ENCODE peak calls at places on chromosomes 4 and X, in six cellular contexts. K is psoas muscle; W is upper lobe of left lung; V is naive thymus-derived CD4-positive, alpha-beta T cell; F is CD8-positive, alpha-beta memory T cell; P is tibial artery. I is an unnamed sample. For H3K27me3, the result is how much of the 10 kb centered on the place peaks cover.

GRCh38 chrX:18955676-18956075 is 28.2 kb downstream of the PHKA2 start:
- DNase-seq in K (no peak), F (no peak), W (no peak), P (no peak), V (no peak), I (no peak)

GRCh38 chrX:94831364-94831763 is 1157.4 kb downstream of the FAM133A start:
- DNase-seq in P (no peak), F (no peak), V (no peak), W (no peak), K (no peak), I (no peak)

GRCh38 chrX:53223955-53224859 is 800 bp downstream of the KDM5C start:
- DNase-seq in K (no peak), W (no peak), V (peak), F (no peak), P (no peak), I (no peak)

GRCh38 chr4:138398297-138398696 is 156.1 kb upstream of the SLC7A11 start:
- DNase-seq in F (no peak), K (no peak), V (no peak), W (no peak), P (no peak), I (no peak)

GRCh38 chr4:59127748-59128147 is 2017.6 kb upstream of the IGFBP7 start:
- DNase-seq in K (no peak), W (no peak), F (no peak), V (no peak), P (no peak), I (no peak)

GRCh38 chrX:145213504-145213903 is 33.8 kb upstream of the SPANXN1 start:
- DNase-seq in K (no peak), F (no peak), W (no peak), V (no peak), P (no peak), I (no peak)

GRCh38 chr4:161376275-161376674 is 787.5 kb downstream of the FSTL5 start:
- DNase-seq in K (no peak), W (no peak), V (no peak), P (no peak), F (no peak), I (no peak)

GRCh38 chr4:86496094-86497060 is 97.7 kb upstream of the PTPN13 start:
- DNase-seq in V (peak), P (no peak), K (no peak), F (no peak), W (no peak), I (peak)

GRCh38 chrX:107272431-107272921 is 66.1 kb downstream of the DNAAF6 start:
- DNase-seq in W (no peak), P (no peak), F (no peak), K (no peak), V (peak), I (no peak)

GRCh38 chr4:144705861-144706590 is 60.1 kb downstream of the HHIP start:
- DNase-seq in W (no peak), P (no peak), K (no peak), F (no peak), V (no peak), I (no peak)

GRCh38 chrX:14903891-14904290 is 30.7 kb downstream of the MOSPD2 start:
- DNase-seq in K (no peak), V (no peak), P (no peak), F (no peak), W (no peak), I (no peak)
- H3K27ac ChIP-seq in K (no peak), V (no peak), P (no peak), F (no peak), W (no peak), I (no peak)

GRCh38 chr4:141637565-141637964 is 1.2 kb downstream of the IL15 start:
- DNase-seq in W (no peak), P (no peak), V (no peak), F (no peak), K (no peak), I (no peak)
- H3K4me3 ChIP-seq in W (peak), P (peak), V (peak), F (peak), K (peak), I (peak)

GRCh38 chrX:123361371-123361770 is 177.3 kb downstream of the GRIA3 start:
- DNase-seq in K (no peak), V (no peak), W (peak), F (no peak), P (no peak), I (no peak)

GRCh38 chrX:123358457-123358856 is 174.4 kb downstream of the GRIA3 start:
- DNase-seq in K (no peak), P (no peak), F (no peak), V (no peak), W (no peak), I (no peak)

DNA sequence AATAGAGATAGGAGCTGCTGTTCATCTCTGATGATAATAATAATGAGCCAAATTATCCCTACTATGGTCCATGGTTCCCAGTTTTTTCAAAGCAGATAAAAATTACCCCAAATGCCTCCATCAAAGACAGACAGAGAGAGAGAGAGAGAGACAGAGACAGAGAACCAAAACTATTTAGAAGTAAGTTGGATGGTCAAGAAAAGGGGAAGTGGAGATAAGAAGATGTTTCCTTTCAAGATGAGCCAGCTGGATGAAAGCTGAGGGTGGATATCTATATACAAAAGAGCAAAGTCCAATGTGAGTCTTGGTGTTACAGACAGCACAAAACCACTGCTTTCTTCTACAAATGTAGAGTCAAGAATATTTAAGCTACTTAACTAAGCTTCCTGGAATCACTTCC is 173.9 kb downstream of the GRIA3 start:
- DNase-seq in K (no peak), F (no peak), V (no peak), W (no peak), P (no peak), I (no peak)
- H3K27me3 ChIP-seq in K (under half), F (under half), V (under half), W (under half), P (under half), I (under half)

GRCh38 chrX:10176121-10177003 is 19.6 kb downstream of the CLCN4 start:
- DNase-seq in K (no peak), F (no peak), P (no peak), W (no peak), V (no peak), I (no peak)
- H3K27ac ChIP-seq in K (peak), F (no peak), P (no peak), W (no peak), V (no peak), I (peak)

GRCh38 chr4:15011166-15011565 is 8.9 kb downstream of the CPEB2 start:
- DNase-seq in P (no peak), F (no peak), K (no peak), V (no peak), W (no peak), I (no peak)

GRCh38 chr4:15007201-15007600 is 4.9 kb downstream of the CPEB2 start:
- DNase-seq in P (no peak), F (no peak), V (no peak), K (no peak), W (no peak), I (no peak)

GRCh38 chr4:15013585-15013984 is 11.3 kb downstream of the CPEB2 start:
- DNase-seq in P (no peak), F (no peak), K (no peak), V (no peak), W (no peak), I (no peak)

GRCh38 chr4:15012017-15012788 is 9.9 kb downstream of the CPEB2 start:
- DNase-seq in P (no peak), W (no peak), F (no peak), K (no peak), V (no peak), I (no peak)

DNA sequence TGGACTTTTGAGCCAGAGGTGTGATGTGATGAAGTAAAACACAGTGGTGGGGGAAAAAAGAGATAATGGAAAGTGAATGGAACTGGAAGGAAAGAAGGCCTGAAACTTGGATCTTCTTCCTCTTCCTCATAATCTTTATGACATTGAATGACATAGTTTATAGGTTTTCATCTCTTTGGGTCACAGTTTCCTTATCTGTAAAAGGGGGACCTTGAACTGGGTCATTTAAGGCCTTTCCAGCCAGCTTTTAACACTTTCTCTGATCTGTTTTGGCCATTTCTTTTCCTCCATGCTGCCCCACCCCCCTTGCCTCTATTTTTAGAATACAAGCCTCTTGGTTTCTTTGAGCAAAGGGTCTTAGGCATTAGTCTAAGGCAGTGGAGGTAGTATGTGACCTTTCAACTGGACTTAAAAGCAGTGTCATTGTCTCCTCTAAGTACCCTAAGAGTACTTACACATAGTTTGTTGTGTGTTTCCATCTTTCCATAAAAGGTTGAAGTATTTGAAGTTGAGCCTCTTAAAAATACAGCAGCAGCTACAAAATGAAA is 7.8 kb downstream of the CPEB2 start:
- DNase-seq in K (no peak), F (no peak), P (no peak), V (no peak), W (no peak), I (no peak)
- H3K4me3 ChIP-seq in K (no peak), F (no peak), P (no peak), V (no peak), W (no peak), I (no peak)

GRCh38 chrX:71653344-71653743 is 14.0 kb upstream of the LOC101059915 start:
- DNase-seq in V (no peak), K (no peak), P (no peak), F (no peak), W (no peak), I (no peak)
- H3K27me3 ChIP-seq in V (under half), K (under half), P (under half), F (under half), W (under half), I (under half)

I was measured in right cardiac atrium.